ENCODE peak calls at places on chromosomes 13 and 19, in eight cellular contexts. M is uterus, T is mucosa of descending colon, V is pancreas, J is PC-3, D is transverse colon, B is fibroblast of lung, F is heart right ventricle. X is an unnamed sample.

GRCh38 chr13:50871405-50871804 is 27.9 kb upstream of the DLEU7 start:
- DNase-seq in J (no peak), V (no peak), B (no peak), T (no peak), F (no peak), M (no peak), D (no peak), X (no peak)

GRCh38 chr13:31923134-31923763 is 108.3 kb upstream of the FRY start:
- DNase-seq in B (no peak), J (no peak), T (no peak), M (no peak), D (no peak), F (no peak), V (no peak), X (no peak)

GRCh38 chr19:48749571-48750198 is 2.8 kb downstream of the FUT1 start:
- DNase-seq in D (no peak), M (no peak), T (no peak), V (no peak), B (no peak), F (no peak), J (no peak), X (no peak)

GRCh38 chr13:41766439-41766838 is 194.5 kb downstream of the VWA8 start:
- DNase-seq in D (no peak), B (no peak), M (no peak), T (no peak), J (no peak), F (no peak), V (no peak), X (no peak)

GRCh38 chr19:46355991-46356669 is 9.2 kb downstream of the PPP5C start:
- DNase-seq in D (no peak), M (no peak), F (no peak), T (no peak), J (no peak), V (no peak), B (no peak), X (no peak)

GRCh38 chr19:48111280-48111679 is 663 bp upstream of the PLA2G4C start:
- DNase-seq in V (no peak), M (no peak), T (no peak), J (no peak), B (no peak), F (no peak), D (no peak), X (no peak)

GRCh38 chr13:106440846-106441245 is 94.6 kb downstream of the EFNB2 start:
- DNase-seq in B (no peak), T (no peak), V (no peak), J (no peak), D (no peak), F (no peak), M (no peak), X (no peak)

GRCh38 chr13:106493569-106493968 is 41.9 kb downstream of the EFNB2 start:
- DNase-seq in T (no peak), F (no peak), M (no peak), V (no peak), D (no peak), B (no peak), J (no peak), X (no peak)

GRCh38 chr19:39918183-39918651 is 16.2 kb downstream of the FCGBP start:
- DNase-seq in V (no peak), J (no peak), F (no peak), T (no peak), D (no peak), M (no peak), B (no peak), X (no peak)

GRCh38 chr13:71801781-71802180 is 65.2 kb downstream of the DACH1 start:
- DNase-seq in T (no peak), B (no peak), J (no peak), F (no peak), M (no peak), V (no peak), D (no peak), X (no peak)

GRCh38 chr19:39339636-39340035 is 2.6 kb upstream of the SAMD4B start:
- DNase-seq in B (no peak), M (no peak), T (no peak), F (no peak), D (no peak), J (no peak), V (no peak), X (no peak)

GRCh38 chr13:77492982-77493381 is 42.5 kb upstream of the SCEL start:
- DNase-seq in J (peak), V (no peak), M (no peak), F (no peak), D (no peak), T (peak), B (peak), X (no peak)

GRCh38 chr13:27605099-27605498 is 15.2 kb downstream of the LNX2 start:
- DNase-seq in M (no peak), B (no peak), T (no peak), V (no peak), D (no peak), F (no peak), J (no peak), X (no peak)

GRCh38 chr13:33249066-33249465 is 36.5 kb downstream of the STARD13 start:
- DNase-seq in T (no peak), D (no peak), B (no peak), J (peak), V (no peak), M (no peak), F (no peak), X (no peak)

GRCh38 chr13:31824705-31825512 is 85.6 kb downstream of the RXFP2 start:
- DNase-seq in B (peak), J (peak), M (no peak), V (no peak), T (no peak), F (peak), D (no peak), X (no peak)

GRCh38 chr13:113458218-113459065 is 5.2 kb upstream of the ADPRHL1 start:
- DNase-seq in T (no peak), V (peak), D (no peak), M (peak), J (no peak), F (peak), B (peak), X (no peak)

GRCh38 chr13:97262058-97262457 is 39.9 kb downstream of the MBNL2 start:
- DNase-seq in V (no peak), B (no peak), F (no peak), D (no peak), M (no peak), T (no peak), J (no peak), X (no peak)

GRCh38 chr13:20489185-20489820 is 36.4 kb downstream of the CRYL1 start:
- DNase-seq in V (no peak), D (peak), B (peak), J (peak), F (no peak), T (peak), M (no peak), X (no peak)

GRCh38 chr13:23470706-23471610 is 37.5 kb upstream of the SACS start:
- DNase-seq in V (no peak), B (no peak), J (peak), D (no peak), T (no peak), M (no peak), F (no peak), X (no peak)

GRCh38 chr13:100173203-100173602 is 84.3 kb downstream of the PCCA start:
- DNase-seq in J (no peak), D (no peak), B (no peak), M (no peak), F (no peak), T (no peak), V (no peak), X (no peak)

GRCh38 chr19:3740431-3740830 is 21.1 kb downstream of the APBA3 start:
- DNase-seq in B (no peak), M (no peak), F (no peak), J (no peak), T (no peak), D (no peak), V (no peak), X (no peak)

GRCh38 chr19:3821857-3822364 is 35.7 kb upstream of the MATK start:
- DNase-seq in J (peak), F (peak), B (peak), T (peak), V (peak), M (peak), D (peak), X (no peak)

GRCh38 chr13:48783181-48783630 is 129.5 kb downstream of the CYSLTR2 start:
- DNase-seq in F (peak), B (peak), T (peak), V (no peak), J (peak), M (no peak), D (peak), X (peak)

GRCh38 chr13:44493213-44493812 is 82.8 kb downstream of the TSC22D1 start:
- DNase-seq in J (no peak), D (no peak), T (no peak), B (no peak), V (no peak), F (no peak), M (no peak), X (no peak)

GRCh38 chr19:4059931-4060620 is 6.6 kb downstream of the ZBTB7A start:
- DNase-seq in D (peak), T (peak), B (no peak), J (no peak), F (peak), M (peak), V (peak), X (no peak)

GRCh38 chr13:71396149-71396548 is 470.9 kb downstream of the DACH1 start:
- DNase-seq in F (no peak), V (no peak), J (no peak), B (no peak), M (no peak), T (no peak), D (no peak), X (no peak)

GRCh38 chr19:1728816-1729567 is 24.3 kb upstream of the ONECUT3 start:
- DNase-seq in V (no peak), B (no peak), F (no peak), D (no peak), J (no peak), M (no peak), T (no peak), X (no peak)

GRCh38 chr19:1720237-1720636 is 33.1 kb upstream of the ONECUT3 start:
- DNase-seq in V (no peak), M (no peak), D (no peak), B (no peak), T (no peak), F (no peak), J (no peak), X (no peak)

GRCh38 chr19:1730157-1730556 is 23.1 kb upstream of the ONECUT3 start:
- DNase-seq in T (no peak), B (no peak), D (no peak), M (no peak), J (no peak), V (no peak), F (no peak), X (no peak)

GRCh38 chr19:1729568-1729925 is 23.8 kb upstream of the ONECUT3 start:
- DNase-seq in T (no peak), D (no peak), B (no peak), F (no peak), V (no peak), M (no peak), J (no peak), X (no peak)

GRCh38 chr19:1725100-1726064 is 27.9 kb upstream of the ONECUT3 start:
- DNase-seq in J (peak), T (peak), D (peak), B (peak), V (peak), F (no peak), M (no peak), X (no peak)
- H3K4me3 ChIP-seq in J (peak), T (no peak), D (peak), B (peak), V (peak), F (peak), M (no peak), X (peak)

DNA sequence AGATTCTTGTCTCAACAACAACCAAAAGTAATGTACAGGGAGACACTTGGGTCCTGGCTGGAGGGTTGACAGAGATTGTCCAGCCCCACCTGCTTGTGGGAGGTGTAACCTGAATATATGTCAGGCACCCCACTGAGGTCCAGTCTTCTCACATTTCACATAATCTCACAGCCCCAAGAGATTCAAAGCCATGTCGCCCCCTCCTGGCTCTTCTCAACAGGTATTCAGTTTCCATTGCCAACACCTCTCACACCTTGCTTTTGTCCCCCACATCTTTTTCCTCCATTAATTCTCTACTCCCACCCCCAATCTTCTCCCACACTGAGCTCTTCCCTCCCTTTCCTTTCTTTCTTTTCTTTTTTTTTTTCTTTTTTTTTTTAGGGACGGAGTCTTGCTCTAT is 11.2 kb downstream of the UNC13A start:
- DNase-seq in V (no peak), D (no peak), T (peak), J (peak), B (no peak), M (no peak), F (no peak), X (no peak)
- TF ChIP-seq CTCF in V (no peak), D (no peak), T (no peak), J (peak), B (no peak), M (no peak), F (no peak), X (no peak)

GRCh38 chr19:29672933-29673336 is 7.7 kb downstream of the PLEKHF1 start:
- DNase-seq in F (no peak), B (no peak), M (no peak), T (peak), V (no peak), J (no peak), D (peak), X (no peak)
- H3K4me3 ChIP-seq in F (no peak), B (no peak), M (no peak), T (no peak), V (no peak), J (no peak), D (no peak), X (no peak)

DNA sequence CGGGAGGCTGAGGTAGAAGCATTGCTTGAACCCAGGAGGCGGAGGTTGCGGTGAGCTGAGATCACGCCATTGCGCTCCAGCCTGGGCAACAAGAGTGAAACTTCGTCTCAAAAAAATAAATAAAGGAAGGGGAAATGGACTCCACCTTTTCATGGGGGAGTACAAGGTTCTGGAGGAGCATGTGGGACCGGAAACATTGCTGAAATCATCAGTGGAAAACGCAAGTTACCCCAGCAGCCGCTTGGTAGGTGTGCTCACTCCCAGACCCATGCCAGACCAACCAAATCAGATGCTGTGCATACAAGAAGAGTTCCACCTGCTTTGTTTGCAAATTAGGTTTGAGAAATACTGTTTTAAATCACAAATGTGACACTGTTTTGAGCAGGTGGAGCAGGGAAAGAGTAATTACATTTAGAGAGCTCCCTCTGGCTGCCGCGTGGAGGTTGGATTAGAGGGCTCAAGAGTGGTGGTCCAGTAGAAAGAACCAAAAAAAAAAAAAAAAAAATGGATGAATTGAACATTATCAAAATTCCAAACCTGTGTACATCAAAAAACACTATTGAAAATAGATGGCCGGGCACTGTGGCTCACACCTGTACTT is 4.9 kb downstream of the ERICH4 start:
- DNase-seq in T (no peak), M (no peak), D (no peak), B (no peak), J (no peak), V (no peak), F (no peak), X (no peak)
- TF ChIP-seq CTCF in T (no peak), M (no peak), D (no peak), B (no peak), J (peak), V (no peak), F (no peak), X (no peak)

GRCh38 chr19:51000426-51000825 is 978 bp downstream of the KLK8 start:
- DNase-seq in T (no peak), M (no peak), D (no peak), V (no peak), F (no peak), J (no peak), B (no peak), X (no peak)

GRCh38 chr19:51001495-51001894 is at the start of gene KLK8:
- DNase-seq in T (no peak), M (no peak), J (no peak), D (no peak), B (no peak), V (no peak), F (no peak), X (no peak)

GRCh38 chr19:51002101-51002532 is 713 bp upstream of the KLK8 start:
- DNase-seq in V (no peak), T (no peak), F (no peak), B (no peak), D (no peak), J (no peak), M (no peak), X (no peak)

GRCh38 chr19:51002542-51003311 is 1.3 kb upstream of the KLK8 start:
- DNase-seq in T (no peak), M (no peak), J (peak), B (no peak), D (no peak), F (no peak), V (no peak), X (no peak)

DNA sequence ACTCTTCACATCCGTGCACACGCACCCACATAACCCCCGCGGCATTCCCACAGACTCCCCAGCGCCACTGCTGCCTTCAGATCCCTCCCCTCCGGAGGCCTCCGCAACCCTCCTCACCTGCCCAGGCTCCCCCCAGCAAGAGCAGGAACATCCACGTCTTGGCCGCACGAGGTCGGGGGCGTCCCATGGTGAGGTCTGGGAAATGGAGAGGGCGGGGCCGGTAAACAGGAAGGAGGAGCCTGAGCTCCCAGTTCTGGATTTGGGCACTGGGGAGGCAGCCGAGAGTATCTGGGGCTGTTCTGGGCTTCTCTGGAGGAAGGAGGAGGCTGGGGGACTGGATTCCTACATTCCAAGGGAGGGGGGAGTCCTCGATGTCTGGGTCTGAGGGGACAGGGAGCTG is 423 bp downstream of the KLK8 start:
- DNase-seq in T (no peak), F (no peak), J (no peak), B (no peak), M (no peak), V (no peak), D (no peak), X (no peak)
- H3K4me3 ChIP-seq in T (no peak), F (no peak), J (no peak), B (no peak), M (no peak), V (no peak), D (no peak), X (no peak)

GRCh38 chr19:55058781-55059610 is 4.0 kb downstream of the RDH13 start:
- DNase-seq in M (no peak), D (no peak), F (no peak), T (no peak), B (no peak), V (no peak), J (no peak), X (no peak)
- TF ChIP-seq CTCF in M (no peak), D (no peak), F (no peak), T (no peak), B (no peak), V (no peak), J (peak), X (no peak)